ENCODE peak calls at places on chromosomes 7 and 10, in seven cellular contexts. A is mesendoderm, N is IMR-90, B is H9, Z is mesenchymal stem cell, G is H1, J is trophoblast cell. P is an unnamed sample.

GRCh38 chr10:100535715-100536353 is at the start of gene HIF1AN:
- DNase-seq in A (peak; percentile 97), N (peak; percentile 95), B (peak; percentile 90), Z (peak; percentile 97), G (peak; percentile 87), J (peak; percentile 84), P (peak; percentile 92)

GRCh38 chr10:24820616-24821015 is 96.9 kb upstream of the ARHGAP21 start:
- DNase-seq in A (no peak), N (no peak), B (no peak), Z (no peak), G (no peak), J (no peak), P (no peak)

GRCh38 chr7:94052398-94053180 is 48.4 kb upstream of the BET1 start:
- DNase-seq in A (no peak), N (no peak), B (no peak), Z (no peak), G (no peak), J (no peak), P (no peak)

GRCh38 chr10:77036993-77037734 is 600.4 kb downstream of the KCNMA1 start:
- DNase-seq in A (peak; percentile 87), N (no peak), B (peak; percentile 62), Z (peak; percentile 13), G (peak; percentile 65), J (peak; percentile 4), P (peak; percentile 56)

GRCh38 chr7:47000561-47000960 is 581.4 kb downstream of the TNS3 start:
- DNase-seq in A (no peak), N (no peak), B (no peak), Z (peak; percentile 31), G (no peak), J (no peak), P (no peak)

GRCh38 chr7:25720427-25720826 is 431.6 kb upstream of the NFE2L3 start:
- DNase-seq in A (peak; percentile 74), N (peak; percentile 2), B (no peak), Z (peak; percentile 16), G (no peak), J (no peak), P (no peak)

GRCh38 chr7:41880107-41880506 is 177.2 kb upstream of the INHBA start:
- DNase-seq in A (peak; percentile 41), N (peak; percentile 92), B (no peak), Z (peak; percentile 70), G (no peak), J (no peak), P (no peak)

GRCh38 chr10:95289003-95289920 is 1.5 kb downstream of the PDLIM1 start:
- DNase-seq in A (peak; percentile 90), N (no peak), B (peak; percentile 60), Z (peak; percentile 65), G (no peak), J (no peak), P (no peak)

GRCh38 chr7:81774496-81774895 is 4.6 kb upstream of the HGF start:
- DNase-seq in A (no peak), N (peak; percentile 50), B (no peak), Z (peak; percentile 78), G (no peak), J (no peak), P (no peak)

GRCh38 chr7:6443372-6443941 is 4.3 kb downstream of the DAGLB start:
- DNase-seq in A (peak; percentile 71), N (peak; percentile 96), B (no peak), Z (peak; percentile 89), G (no peak), J (peak; percentile 94), P (no peak)

GRCh38 chr10:35921866-35922265 is 279.8 kb upstream of the FZD8 start:
- DNase-seq in A (no peak), N (no peak), B (no peak), Z (no peak), G (no peak), J (peak; percentile 80), P (no peak)

GRCh38 chr7:121954803-121955202 is 81.8 kb downstream of the PTPRZ1 start:
- DNase-seq in A (no peak), N (peak; percentile 85), B (no peak), Z (peak; percentile 16), G (no peak), J (no peak), P (no peak)

GRCh38 chr7:116441534-116441933 is 58.0 kb upstream of the CAV2 start:
- DNase-seq in A (no peak), N (peak; percentile 46), B (no peak), Z (no peak), G (no peak), J (no peak), P (no peak)

GRCh38 chr7:38728145-38728544 is 97.0 kb upstream of the AMPH start:
- DNase-seq in A (peak; percentile 29), N (peak; percentile 45), B (no peak), Z (no peak), G (no peak), J (no peak), P (no peak)

GRCh38 chr7:2560175-2560695 is 1.5 kb downstream of the IQCE start:
- DNase-seq in A (no peak), N (no peak), B (no peak), Z (peak; percentile 36), G (no peak), J (no peak), P (no peak)

GRCh38 chr7:115654384-115655181 is 376.0 kb downstream of the TFEC start:
- DNase-seq in A (no peak), N (peak; percentile 59), B (no peak), Z (no peak), G (no peak), J (no peak), P (no peak)

GRCh38 chr7:133016629-133017028 is 65.3 kb downstream of the CHCHD3 start:
- DNase-seq in A (no peak), N (no peak), B (no peak), Z (no peak), G (no peak), J (no peak), P (no peak)

GRCh38 chr10:14074062-14074884 is 256.5 kb downstream of the FRMD4A start:
- DNase-seq in A (no peak), N (peak; percentile 100), B (no peak), Z (peak; percentile 94), G (no peak), J (peak; percentile 96), P (no peak)

GRCh38 chr10:95308389-95309302 is 17.8 kb upstream of the PDLIM1 start:
- DNase-seq in A (peak; percentile 83), N (peak; percentile 98), B (no peak), Z (peak; percentile 97), G (no peak), J (peak; percentile 30), P (no peak)

GRCh38 chr10:79435271-79436065 is 10.0 kb downstream of the ZCCHC24 start:
- DNase-seq in A (peak; percentile 44), N (peak; percentile 28), B (no peak), Z (peak; percentile 29), G (no peak), J (no peak), P (no peak)

GRCh38 chr10:2933519-2933918 is 133.8 kb upstream of the PFKP start:
- DNase-seq in A (no peak), N (no peak), B (no peak), Z (no peak), G (no peak), J (no peak), P (no peak)

GRCh38 chr10:69479241-69479730 is 28.0 kb downstream of the TSPAN15 start:
- DNase-seq in A (no peak), N (no peak), B (no peak), Z (no peak), G (no peak), J (no peak), P (no peak)

GRCh38 chr7:25519962-25520562 is 291.8 kb upstream of the NPVF start:
- DNase-seq in A (no peak), N (no peak), B (no peak), Z (no peak), G (no peak), J (no peak), P (no peak)

GRCh38 chr10:109784236-109784635 is 139.1 kb downstream of the XPNPEP1 start:
- DNase-seq in A (peak; percentile 54), N (no peak), B (no peak), Z (no peak), G (no peak), J (no peak), P (no peak)

GRCh38 chr10:117541909-117542705 is 439 bp upstream of the EMX2 start:
- DNase-seq in A (peak; percentile 94), N (peak; percentile 2), B (peak; percentile 92), Z (peak; percentile 41), G (peak; percentile 87), J (no peak), P (peak; percentile 88)
- H2BK120ac ChIP-seq in A (no peak overlapping the region), N (no peak overlapping the region), B (no peak overlapping the region), Z (no peak overlapping the region), G (no peak overlapping the region), J (no peak overlapping the region), P (no peak overlapping the region)

GRCh38 chr10:8946451-8946850 is 892.0 kb downstream of the GATA3 start:
- DNase-seq in A (no peak), N (no peak), B (no peak), Z (no peak), G (no peak), J (peak; percentile 69), P (no peak)
- H2BK120ac ChIP-seq in A (no peak overlapping the region), N (no peak overlapping the region), B (no peak overlapping the region), Z (no peak overlapping the region), G (no peak overlapping the region), J (no peak overlapping the region), P (no peak overlapping the region)

DNA sequence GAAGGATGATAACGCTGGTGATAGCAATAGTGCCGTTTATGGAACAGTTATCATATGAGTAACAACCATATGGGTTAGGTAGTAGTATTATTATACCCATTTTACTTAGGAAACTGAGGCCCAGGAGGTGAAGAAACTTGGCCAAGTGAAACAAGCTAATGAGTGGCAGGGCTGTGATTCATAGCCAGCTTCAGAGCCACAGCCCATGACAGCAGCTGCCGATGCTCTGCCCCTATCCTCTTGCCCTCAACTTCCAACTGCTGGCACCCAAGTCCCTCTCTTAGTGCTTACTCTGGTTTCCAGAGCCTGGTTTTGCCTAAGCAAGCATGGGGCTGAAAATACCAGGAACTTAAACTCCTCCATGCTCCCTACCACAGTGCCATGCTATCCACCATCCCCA is 12.3 kb downstream of the SH3PXD2A start:
- DNase-seq in A (no peak), N (no peak), B (no peak), Z (no peak), G (no peak), J (no peak), P (no peak)
- H2BK120ac ChIP-seq in A (no peak overlapping the region), N (no peak overlapping the region), B (no peak overlapping the region), Z (no peak overlapping the region), G (no peak overlapping the region), J (no peak overlapping the region), P (no peak overlapping the region)

DNA sequence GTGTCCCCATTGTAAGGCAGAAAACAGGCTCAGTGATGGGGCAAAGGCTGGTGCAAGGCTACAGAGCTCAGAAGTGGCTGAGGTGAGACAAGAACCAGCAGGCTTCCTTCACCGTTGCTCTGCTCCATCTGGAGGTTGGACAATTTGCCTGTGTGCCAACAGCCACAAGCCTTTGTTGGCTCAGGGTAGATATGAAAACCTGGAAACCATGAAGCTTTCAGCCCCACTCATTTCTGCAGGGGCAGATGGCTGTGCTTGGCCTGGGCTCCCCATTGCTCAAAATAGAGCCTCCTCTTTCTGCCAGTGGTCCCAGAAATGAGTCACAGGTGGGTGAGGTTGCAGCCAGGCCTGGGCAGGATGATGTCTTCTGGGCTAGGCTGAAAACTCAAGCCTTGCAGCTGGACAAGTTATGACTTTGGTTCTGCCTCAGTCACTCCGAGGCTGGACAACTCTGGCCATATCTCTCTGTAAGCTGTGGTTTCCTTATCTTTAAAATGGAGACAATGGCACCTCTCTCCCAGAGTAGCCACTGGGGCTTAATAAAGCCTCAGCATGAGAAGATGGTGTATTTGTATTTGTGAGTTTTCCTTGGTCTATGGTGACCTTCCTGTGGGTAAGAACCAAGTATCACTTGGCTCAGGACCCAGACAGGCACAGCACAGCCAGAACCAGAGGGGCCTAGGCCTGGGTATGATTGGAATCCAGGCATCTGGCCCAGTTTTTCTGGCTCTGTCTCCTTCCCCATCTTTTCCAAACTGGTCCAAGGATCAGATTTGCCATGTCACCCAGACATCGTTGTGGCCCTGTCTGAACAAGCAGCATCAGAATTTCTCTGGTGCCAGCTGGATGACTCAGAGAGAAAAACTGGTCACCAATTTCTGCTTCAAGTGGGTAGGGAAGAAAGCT is 12.1 kb upstream of the ZNF273 start:
- DNase-seq in A (no peak), N (no peak), B (no peak), Z (no peak), G (no peak), J (no peak), P (no peak)
- H2BK120ac ChIP-seq in A (no peak overlapping the region), N (no peak overlapping the region), B (no peak overlapping the region), Z (no peak overlapping the region), G (no peak overlapping the region), J (no peak overlapping the region), P (no peak overlapping the region)

P was measured in neuronal stem cell.